ENCODE peak calls at places on chromosome 4, in four cellular contexts. I, T, V and K are unnamed samples.

GRCh38 chr4:1357356-1358248 is 10.6 kb downstream of the UVSSA start:
- DNase-seq in I (no peak), T (no peak), V (no peak), K (no peak)

GRCh38 chr4:145956288-145956890 is 17.8 kb upstream of the ZNF827 start:
- DNase-seq in I (peak), T (peak), V (no peak), K (peak)

GRCh38 chr4:127632420-127633403 is at the start of gene INTU:
- DNase-seq in V (no peak), T (peak), I (peak), K (no peak)

GRCh38 chr4:1201851-1202525 is 29.6 kb upstream of the SPON2 start:
- DNase-seq in V (peak), I (no peak), T (peak), K (peak)

GRCh38 chr4:19678763-19679162 is 572.9 kb upstream of the SLIT2 start:
- DNase-seq in I (no peak), T (no peak), V (no peak), K (no peak)

GRCh38 chr4:5238106-5238505 is 186.8 kb downstream of the STK32B start:
- DNase-seq in T (peak), V (no peak), I (no peak), K (no peak)

GRCh38 chr4:125891597-125892258 is 577.0 kb downstream of the FAT4 start:
- DNase-seq in V (no peak), I (peak), T (peak), K (no peak)

GRCh38 chr4:71113294-71113693 is 119.8 kb downstream of the DCK start:
- DNase-seq in I (no peak), T (no peak), V (no peak), K (no peak)

GRCh38 chr4:86530183-86530582 is 63.9 kb upstream of the PTPN13 start:
- DNase-seq in T (no peak), I (no peak), V (no peak), K (no peak)

GRCh38 chr4:2933566-2934076 is 29.6 kb downstream of the NOP14 start:
- DNase-seq in I (no peak), V (no peak), T (peak), K (no peak)

GRCh38 chr4:63036159-63036866 is 1372.9 kb downstream of the TECRL start:
- DNase-seq in I (no peak), T (no peak), V (no peak), K (no peak)

GRCh38 chr4:5045099-5045498 is 6.2 kb upstream of the STK32B start:
- DNase-seq in V (no peak), I (no peak), T (peak), K (no peak)

GRCh38 chr4:21512351-21512750 is 436.2 kb downstream of the KCNIP4 start:
- DNase-seq in T (peak), I (no peak), V (no peak), K (no peak)

GRCh38 chr4:114615435-114615834 is 16.8 kb downstream of the UGT8 start:
- DNase-seq in I (no peak), T (no peak), V (no peak), K (no peak)

GRCh38 chr4:104915864-104916263 is 230.8 kb upstream of the TET2 start:
- DNase-seq in T (no peak), V (no peak), I (no peak), K (no peak)

GRCh38 chr4:183335369-183335940 is 13.2 kb upstream of the CLDN24 start:
- DNase-seq in V (no peak), T (peak), I (peak), K (no peak)

GRCh38 chr4:121270384-121270783 is 106.3 kb upstream of the TNIP3 start:
- DNase-seq in T (no peak), I (no peak), V (no peak), K (no peak)